ENCODE peak calls at places on chromosomes 12 and 14, in five cellular contexts. Q, G, E, S and D are unnamed samples.

GRCh38 chr12:96606646-96607045 is 117.3 kb downstream of the CFAP54 start:
- DNase-seq in Q (no peak), E (no peak), G (no peak), S (no peak), D (no peak)

GRCh38 chr12:111673503-111673902 is 12.3 kb downstream of the BRAP start:
- DNase-seq in G (no peak), E (no peak), Q (no peak), S (no peak), D (no peak)

GRCh38 chr14:100668352-100668751 is 58.3 kb upstream of the DLK1 start:
- DNase-seq in G (no peak), E (no peak), Q (no peak), S (no peak), D (no peak)

GRCh38 chr12:87812711-87813110 is 216.5 kb downstream of the C12orf50 start:
- DNase-seq in S (no peak), Q (no peak), G (no peak), E (no peak), D (no peak)

GRCh38 chr12:124568431-124569374 is 1.3 kb upstream of the NCOR2 start:
- DNase-seq in S (no peak), Q (peak), G (peak), E (no peak), D (peak)

GRCh38 chr12:90152897-90153624 is 444.4 kb upstream of the ATP2B1 start:
- DNase-seq in E (no peak), Q (no peak), S (no peak), G (no peak), D (no peak)

GRCh38 chr14:89779707-89780106 is 174.8 kb downstream of the EFCAB11 start:
- DNase-seq in Q (no peak), E (no peak), G (no peak), S (no peak), D (no peak)

GRCh38 chr12:98574110-98574509 is 19.4 kb upstream of the SLC25A3 start:
- DNase-seq in E (no peak), G (no peak), S (no peak), Q (no peak), D (no peak)

GRCh38 chr14:92937229-92937937 is 14.4 kb downstream of the CHGA start:
- DNase-seq in Q (no peak), S (no peak), E (no peak), G (no peak), D (no peak)

GRCh38 chr14:104291123-104292000 is 153.0 kb downstream of the KIF26A start:
- DNase-seq in G (no peak), Q (no peak), S (no peak), E (no peak), D (no peak)
- H3K4me3 ChIP-seq in G (no peak), Q (no peak), S (no peak), E (no peak), D (no peak)

DNA sequence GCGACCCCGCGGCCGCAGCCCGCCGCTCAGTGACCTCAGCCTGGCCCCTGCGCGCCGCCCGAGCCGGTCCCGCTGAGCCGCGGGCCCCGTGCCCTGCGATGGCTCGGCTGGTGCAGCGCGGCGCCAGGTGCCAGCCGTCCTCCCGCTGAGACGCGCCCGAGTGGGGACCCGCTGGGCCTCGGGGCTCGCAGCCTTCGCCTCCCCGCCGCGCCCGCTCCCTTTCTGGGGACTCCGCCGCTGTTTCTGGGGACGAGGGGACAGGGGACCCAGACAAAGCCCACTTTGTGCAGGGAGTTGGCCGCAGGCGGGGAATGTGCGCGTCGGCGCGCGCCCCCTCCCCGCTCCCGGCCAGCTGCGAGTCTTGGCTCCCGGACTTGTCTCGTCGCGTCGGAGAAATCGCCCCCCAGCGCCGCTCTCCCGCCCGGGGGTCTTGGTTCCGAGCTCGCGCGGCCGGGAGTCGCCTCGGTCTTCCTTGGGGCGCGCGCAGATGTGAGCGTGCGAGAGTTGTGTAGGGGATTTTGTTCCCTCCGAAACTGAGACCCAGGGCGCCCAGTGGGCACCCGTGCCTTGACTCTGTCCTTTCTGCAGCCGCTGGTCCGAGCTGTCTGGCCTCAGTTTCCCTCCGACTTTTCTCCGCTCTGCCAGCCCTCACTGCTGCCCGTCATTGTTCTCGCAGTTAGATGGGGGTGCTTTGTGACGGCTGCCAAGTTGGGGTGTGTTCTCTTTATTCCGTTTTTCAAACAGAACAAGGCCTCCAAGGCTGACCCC is 765 bp downstream of the VASH1 start:
- DNase-seq in S (no peak), G (no peak), Q (no peak), E (no peak), D (no peak)
- H3K4me3 ChIP-seq in S (peak), G (peak), Q (peak), E (peak), D (peak)

DNA sequence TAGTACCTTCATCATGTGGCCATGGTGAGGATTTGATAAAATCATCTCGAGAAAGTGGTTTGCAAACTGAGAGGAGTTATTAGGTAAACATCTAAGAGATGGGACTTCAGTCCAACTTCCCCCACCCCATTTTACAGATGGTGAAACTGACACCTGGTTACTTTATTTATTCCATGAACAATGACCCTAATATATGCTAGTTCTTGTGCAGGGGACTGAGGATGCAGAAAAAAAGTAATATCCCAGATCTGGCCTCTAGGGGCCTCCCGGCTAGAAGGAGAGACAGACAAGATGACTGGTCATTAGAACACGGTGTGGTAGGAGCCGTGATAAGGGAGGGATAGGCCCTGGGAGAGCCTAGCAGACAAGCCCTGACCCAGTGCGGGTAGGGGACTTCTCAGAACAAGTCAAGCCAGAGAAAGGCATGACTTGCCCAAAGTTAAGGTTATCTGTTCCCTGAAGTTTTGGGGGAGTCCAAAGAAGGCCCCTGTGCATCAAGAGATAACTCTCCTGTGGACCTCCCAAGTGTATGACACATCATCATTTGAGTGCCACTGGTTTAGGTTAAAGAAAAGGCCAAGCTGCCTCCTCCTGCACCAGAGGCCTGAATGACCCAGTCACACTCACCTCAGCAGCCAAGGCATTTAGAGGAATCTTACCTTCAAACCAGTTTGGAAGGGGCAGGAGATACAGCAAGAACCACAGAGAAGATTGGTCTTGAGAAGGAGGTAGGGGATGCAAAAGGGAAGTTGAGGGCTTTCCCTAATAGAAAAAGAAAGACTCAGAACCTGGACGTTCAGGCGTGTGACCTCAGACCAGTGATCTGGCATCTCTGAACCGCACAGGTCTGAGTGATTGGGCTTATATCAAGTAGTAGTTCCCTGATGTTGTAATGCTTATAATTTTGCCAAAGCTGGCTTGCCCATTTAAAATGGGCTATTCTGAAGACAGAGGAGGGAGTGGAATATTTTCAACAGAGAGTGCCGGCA is 1.6 kb downstream of the CMKLR1 start:
- DNase-seq in S (no peak), E (peak), Q (no peak), G (no peak), D (no peak)
- H3K4me3 ChIP-seq in S (no peak), E (no peak), Q (no peak), G (no peak), D (no peak)

GRCh38 chr12:132887513-132888341 is at the start of gene CHFR:
- DNase-seq in G (peak), E (peak), Q (peak), S (peak), D (peak)
- H3K4me3 ChIP-seq in G (peak), E (peak), Q (peak), S (peak), D (peak)

GRCh38 chr12:67070604-67071003 is 198.6 kb upstream of the CAND1 start:
- DNase-seq in Q (no peak), G (no peak), E (no peak), S (no peak), D (no peak)
- H3K4me3 ChIP-seq in Q (no peak), G (no peak), E (no peak), S (no peak), D (no peak)

DNA sequence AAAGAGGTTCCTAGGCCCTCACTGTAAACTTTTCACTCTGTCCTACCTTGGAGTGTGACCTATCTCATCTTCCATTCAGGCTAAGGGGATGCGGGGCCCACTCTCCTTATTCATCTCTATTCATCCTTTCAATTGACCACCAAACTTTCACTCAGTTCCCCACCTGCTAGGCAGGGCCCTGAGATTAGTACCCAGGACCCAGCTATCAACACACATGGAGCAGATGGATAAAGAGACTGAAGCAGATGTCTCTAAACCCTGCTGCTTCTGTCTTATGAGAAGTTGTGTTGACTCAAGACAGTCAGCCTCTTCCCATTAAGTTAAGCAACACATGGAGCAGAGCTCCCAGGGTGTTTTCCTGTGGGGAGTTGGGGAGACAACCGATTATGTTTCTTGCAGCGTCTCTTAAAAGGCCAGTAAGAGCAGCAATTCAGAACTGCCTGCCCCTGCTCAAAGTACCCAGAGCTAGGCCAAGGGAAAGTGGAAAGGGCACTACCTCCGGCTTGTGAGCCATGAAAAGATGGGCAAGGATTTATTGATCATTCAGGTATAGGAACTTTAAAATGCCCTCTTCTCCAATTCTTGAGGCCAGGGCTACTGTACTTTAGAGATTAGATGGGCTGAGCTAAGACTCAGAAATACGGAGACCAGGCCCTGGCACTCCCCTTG is 10.7 kb downstream of the KRT76 start:
- DNase-seq in E (no peak), S (no peak), G (no peak), Q (no peak), D (no peak)
- H3K4me3 ChIP-seq in E (no peak), S (no peak), G (no peak), Q (no peak), D (no peak)